ENCODE peak calls at places on chromosomes 12 and 14, in five cellular contexts. Q is HCT116, G is GM12878, C is HepG2, F is K562. B is an unnamed sample.

GRCh38 chr12:89373772-89374572 is 21.7 kb upstream of the DUSP6 start:
- DNase-seq in Q (no peak), G (no peak), C (no peak), F (no peak), B (no peak)

GRCh38 chr12:24947541-24948451 is 1.1 kb downstream of the BCAT1 start:
- DNase-seq in Q (no peak), G (no peak), C (no peak), F (no peak), B (no peak)

GRCh38 chr12:48183876-48184548 is 568 bp downstream of the CCDC184 start:
- DNase-seq in Q (no peak), G (no peak), C (no peak), F (no peak), B (no peak)

GRCh38 chr12:55822228-55822627 is 4.4 kb downstream of the ORMDL2 start:
- DNase-seq in Q (no peak), G (no peak), C (peak; percentile 48), F (no peak), B (no peak)

GRCh38 chr12:21852251-21852650 is 77.7 kb upstream of the KCNJ8 start:
- DNase-seq in Q (no peak), G (no peak), C (no peak), F (no peak), B (no peak)

GRCh38 chr12:15603461-15604085 is 185.6 kb downstream of the EPS8 start:
- DNase-seq in Q (no peak), G (no peak), C (peak; percentile 13), F (no peak), B (no peak)

GRCh38 chr12:115697341-115697740 is 580.2 kb downstream of the MED13L start:
- DNase-seq in Q (no peak), G (no peak), C (no peak), F (no peak), B (no peak)

GRCh38 chr12:92259852-92260251 is 114.2 kb upstream of the BTG1 start:
- DNase-seq in Q (no peak), G (no peak), C (no peak), F (no peak), B (no peak)

GRCh38 chr12:49489720-49490119 is 49.1 kb upstream of the KCNH3 start:
- DNase-seq in Q (peak; percentile 70), G (no peak), C (no peak), F (no peak), B (no peak)

GRCh38 chr14:65255583-65256443 is 153.5 kb upstream of the MAX start:
- DNase-seq in Q (peak; percentile 78), G (no peak), C (peak; percentile 69), F (no peak), B (peak; percentile 84)

DNA sequence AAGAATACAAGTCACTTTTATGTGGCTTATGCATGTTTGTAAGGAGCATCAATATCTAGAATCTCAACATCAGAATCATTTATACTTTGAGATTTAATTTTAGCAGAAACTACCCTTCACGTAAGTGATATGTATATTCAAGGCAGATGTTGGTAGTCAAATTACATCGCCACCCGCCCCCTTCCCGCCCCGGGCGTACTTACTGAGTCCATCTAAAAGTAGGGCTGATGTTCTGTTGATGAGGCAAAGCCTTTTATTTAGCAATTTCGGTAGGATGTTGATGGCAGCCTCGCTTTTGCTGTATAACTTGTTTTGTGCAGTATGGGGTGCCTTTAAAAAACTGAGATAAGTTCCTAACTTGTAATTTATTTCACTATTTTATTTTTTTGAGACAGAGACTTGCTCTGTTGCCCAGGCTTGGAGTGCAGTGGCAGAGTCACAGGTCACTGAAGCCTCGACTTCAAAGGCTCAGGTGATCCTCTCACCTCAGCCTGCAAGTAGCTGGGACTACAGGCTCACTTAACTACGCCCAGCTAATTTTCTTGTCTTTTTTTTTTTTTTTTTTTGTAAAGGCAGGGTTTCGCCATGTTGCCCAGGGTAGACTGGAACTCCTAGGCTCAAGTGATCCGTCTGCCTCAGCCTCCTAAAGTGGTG is 30.8 kb downstream of the KTN1 start:
- DNase-seq in Q (no peak), G (no peak), C (no peak), F (no peak), B (no peak)
- H3K4me1 ChIP-seq in Q (peaks cover 47% of the 10 kb centered on the region), G (no peaks in the 10 kb centered on the region), C (peaks cover 34% of the 10 kb centered on the region), F (no peaks in the 10 kb centered on the region), B (peaks cover 18% of the 10 kb centered on the region)

GRCh38 chr14:100341301-100342031 is 18.3 kb downstream of the SLC25A47 start:
- DNase-seq in Q (no peak), G (peak; percentile 44), C (no peak), F (no peak), B (no peak)
- TF ChIP-seq SRF in Q (no peak), G (no peak), C (no peak), F (no peak), B (no peak)

GRCh38 chr14:41389355-41389754 is 217.3 kb upstream of the LRFN5 start:
- DNase-seq in Q (no peak), G (no peak), C (no peak), F (no peak), B (no peak)
- H3K4me1 ChIP-seq in Q (no peaks in the 10 kb centered on the region), G (no peaks in the 10 kb centered on the region), C (no peaks in the 10 kb centered on the region), F (no peaks in the 10 kb centered on the region), B (no peaks in the 10 kb centered on the region)

DNA sequence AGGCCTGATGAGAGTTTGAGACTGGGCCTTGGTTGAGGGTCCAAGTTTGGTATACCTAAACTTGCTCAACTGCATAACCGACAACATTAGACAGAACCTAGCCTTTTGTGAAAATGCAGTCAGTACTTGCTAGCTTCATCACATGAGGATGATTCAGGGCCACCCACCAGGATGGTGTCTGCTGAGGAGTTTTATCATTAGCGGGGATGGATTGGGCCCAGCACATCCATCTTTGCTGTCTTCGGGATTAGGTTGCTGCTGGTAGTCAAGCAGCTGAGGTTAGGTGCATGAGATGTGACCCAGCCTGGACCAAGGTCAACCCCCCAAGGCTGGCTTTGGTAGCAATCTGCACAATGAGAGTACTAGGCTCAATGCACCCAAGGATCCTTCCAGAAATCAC is 61.4 kb downstream of the DGLUCY start:
- DNase-seq in Q (no peak), G (no peak), C (no peak), F (no peak), B (no peak)
- TF ChIP-seq SRF in Q (no peak), G (no peak), C (no peak), F (no peak), B (no peak)

GRCh38 chr12:54210400-54210790 is 21.6 kb upstream of the SMUG1 start:
- DNase-seq in Q (no peak), G (no peak), C (no peak), F (no peak), B (no peak)

GRCh38 chr12:54211920-54212319 is 23.1 kb upstream of the SMUG1 start:
- DNase-seq in Q (no peak), G (no peak), C (no peak), F (no peak), B (no peak)

GRCh38 chr12:54206807-54207206 is 18.0 kb upstream of the SMUG1 start:
- DNase-seq in Q (no peak), G (no peak), C (no peak), F (no peak), B (no peak)

GRCh38 chr12:54207539-54208267 is 18.9 kb upstream of the SMUG1 start:
- DNase-seq in Q (peak; percentile 69), G (no peak), C (peak; percentile 56), F (peak; percentile 89), B (no peak)

GRCh38 chr12:54208591-54208990 is 19.8 kb upstream of the SMUG1 start:
- DNase-seq in Q (no peak), G (no peak), C (no peak), F (no peak), B (no peak)
- H3K4me1 ChIP-seq in Q (peaks cover 10% of the 10 kb centered on the region), G (no peaks in the 10 kb centered on the region), C (no peaks in the 10 kb centered on the region), F (peaks cover 6% of the 10 kb centered on the region), B (no peaks in the 10 kb centered on the region)

GRCh38 chr14:74541225-74541624 is 47.7 kb downstream of the ISCA2 start:
- DNase-seq in Q (no peak), G (no peak), C (no peak), F (no peak), B (no peak)
- TF ChIP-seq SRF in Q (no peak), G (no peak), C (no peak), F (no peak), B (no peak)

GRCh38 chr12:132505105-132505851 is 15.3 kb downstream of the FBRSL1 start:
- DNase-seq in Q (no peak), G (no peak), C (no peak), F (no peak), B (no peak)

GRCh38 chr12:132505852-132506219 is 15.9 kb downstream of the FBRSL1 start:
- DNase-seq in Q (no peak), G (no peak), C (no peak), F (no peak), B (no peak)

GRCh38 chr12:132502149-132502881 is 12.4 kb downstream of the FBRSL1 start:
- DNase-seq in Q (peak; percentile 18), G (no peak), C (no peak), F (peak; percentile 92), B (no peak)

GRCh38 chr12:132502882-132503193 is 12.9 kb downstream of the FBRSL1 start:
- DNase-seq in Q (no peak), G (no peak), C (no peak), F (no peak), B (no peak)

DNA sequence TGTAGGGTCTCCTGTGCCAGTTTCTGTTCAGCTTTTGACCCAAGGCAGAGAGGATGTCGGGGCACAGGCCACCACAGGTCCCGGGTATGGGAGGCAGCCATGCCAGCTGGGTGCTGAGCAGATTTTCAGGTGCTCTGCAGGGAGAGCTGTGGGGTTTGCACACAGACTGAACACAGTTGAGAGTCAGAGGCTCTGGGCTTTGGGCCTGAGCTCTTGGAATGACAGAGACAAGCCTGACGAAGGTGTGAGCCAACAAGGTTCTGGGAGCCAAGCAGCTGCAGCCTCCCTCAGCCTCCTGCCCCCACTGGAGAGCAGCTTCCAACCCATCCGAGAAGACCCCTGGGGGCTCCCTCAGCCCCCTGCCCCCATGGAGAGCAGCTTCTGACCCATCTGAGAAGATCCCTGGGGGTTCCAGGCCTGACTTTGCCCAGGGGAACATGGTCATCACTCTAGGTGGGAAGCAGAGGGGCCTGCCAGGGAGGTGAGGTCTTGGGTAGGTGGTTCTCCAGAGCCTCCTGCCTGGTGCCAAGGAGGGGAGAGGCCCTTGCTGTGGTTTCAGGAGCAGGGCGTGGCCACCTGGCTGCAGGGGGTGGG is 13.8 kb downstream of the FBRSL1 start:
- DNase-seq in Q (no peak), G (no peak), C (no peak), F (no peak), B (no peak)
- H3K4me1 ChIP-seq in Q (peaks cover 27% of the 10 kb centered on the region), G (peaks cover 9% of the 10 kb centered on the region), C (peaks cover 32% of the 10 kb centered on the region), F (peaks cover 20% of the 10 kb centered on the region), B (peaks cover 39% of the 10 kb centered on the region)

B was measured in H1.